ENCODE peak calls at places on chromosome 20, in seven cellular contexts. N is SK-N-SH; W is tibial nerve; M is ovary; S is CD4-positive, alpha-beta T cell; P is AG04450; I is lung. V is an unnamed sample.

GRCh38 chr20:20396794-20397193 is 28.9 kb downstream of the INSM1 start:
- DNase-seq in N (no peak), W (no peak), M (no peak), S (no peak), P (no peak), I (no peak), V (no peak)

GRCh38 chr20:47857994-47858557 is 72.8 kb upstream of the SULF2 start:
- DNase-seq in N (no peak), W (peak; percentile 16), M (peak; percentile 44), S (no peak), P (no peak), I (no peak), V (no peak)

GRCh38 chr20:19098806-19099578 is 113.5 kb upstream of the SLC24A3 start:
- DNase-seq in N (no peak), W (no peak), M (no peak), S (no peak), P (no peak), I (no peak), V (no peak)

GRCh38 chr20:58550661-58551060 is 35.5 kb upstream of the APCDD1L start:
- DNase-seq in N (peak; percentile 60), W (no peak), M (no peak), S (no peak), P (peak; percentile 80), I (no peak), V (peak; percentile 77)

GRCh38 chr20:47629907-47630306 is 128.2 kb downstream of the NCOA3 start:
- DNase-seq in N (peak; percentile 21), W (no peak), M (no peak), S (no peak), P (no peak), I (no peak), V (no peak)

GRCh38 chr20:3209946-3210317 is 634 bp downstream of the ITPA start:
- DNase-seq in N (no peak), W (no peak), M (no peak), S (no peak), P (no peak), I (no peak), V (peak; percentile 4)

GRCh38 chr20:50467618-50468373 is 42.4 kb upstream of the PTPN1 start:
- DNase-seq in N (peak; percentile 57), W (no peak), M (no peak), S (no peak), P (no peak), I (peak; percentile 65), V (peak; percentile 59)

GRCh38 chr20:208937-209566 is 18.0 kb upstream of the DEFB129 start:
- DNase-seq in N (peak; percentile 41), W (no peak), M (no peak), S (peak; percentile 13), P (peak; percentile 45), I (no peak), V (peak; percentile 65)

GRCh38 chr20:11261533-11262000 is 587.8 kb upstream of the JAG1 start:
- DNase-seq in N (no peak), W (no peak), M (no peak), S (no peak), P (peak; percentile 59), I (no peak), V (peak; percentile 93)

GRCh38 chr20:50820515-50821256 is 25.8 kb downstream of the BCAS4 start:
- DNase-seq in N (no peak), W (no peak), M (no peak), S (no peak), P (no peak), I (no peak), V (no peak)

GRCh38 chr20:37968726-37969401 is 64.4 kb downstream of the TTI1 start:
- DNase-seq in N (no peak), W (no peak), M (no peak), S (no peak), P (no peak), I (no peak), V (peak; percentile 21)

GRCh38 chr20:57467742-57468141 is 57.2 kb downstream of the CTCFL start:
- DNase-seq in N (no peak), W (no peak), M (no peak), S (no peak), P (no peak), I (no peak), V (no peak)

GRCh38 chr20:57794600-57795346 is 85.0 kb upstream of the PMEPA1 start:
- DNase-seq in N (no peak), W (no peak), M (no peak), S (no peak), P (no peak), I (no peak), V (no peak)

GRCh38 chr20:19813839-19814238 is 55.8 kb downstream of the RIN2 start:
- DNase-seq in N (no peak), W (no peak), M (no peak), S (no peak), P (no peak), I (no peak), V (no peak)

DNA sequence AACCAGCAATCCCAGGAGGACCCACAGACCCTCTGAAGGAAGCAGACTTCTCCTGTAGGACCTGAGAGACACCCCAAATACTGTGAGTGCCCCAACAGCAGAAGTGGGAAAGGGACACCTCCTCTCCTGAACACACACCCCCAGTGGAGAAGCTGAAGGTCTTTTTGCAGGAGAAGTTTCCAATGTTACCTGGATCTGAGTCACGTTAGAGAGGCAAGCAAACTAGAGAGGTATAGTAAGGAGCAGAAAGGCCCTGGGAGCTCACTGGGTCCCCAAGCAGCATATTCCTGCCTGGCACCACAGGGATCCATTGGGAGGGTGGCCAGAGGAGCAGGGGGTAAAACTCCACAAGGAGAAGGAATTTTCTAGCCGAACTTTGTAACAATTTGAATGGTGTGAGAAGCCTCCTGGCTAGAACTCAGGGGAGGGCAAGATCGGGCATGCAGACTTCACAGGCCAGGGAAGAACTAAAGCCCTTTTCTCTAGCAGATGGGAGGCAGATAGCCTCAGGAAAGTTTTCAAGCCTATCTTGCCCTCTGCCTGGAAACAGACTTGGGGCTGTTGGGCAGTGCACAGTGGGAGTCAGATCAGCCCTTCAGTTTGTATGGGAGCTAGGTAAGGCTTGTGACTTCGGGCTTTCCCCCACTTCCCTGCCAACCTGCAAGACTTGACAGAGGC is 68.2 kb upstream of the SSTR4 start:
- DNase-seq in N (no peak), W (no peak), M (no peak), S (no peak), P (no peak), I (no peak), V (no peak)
- H3K27ac ChIP-seq in N (no peak overlapping the region), W (no peak overlapping the region), M (no peak overlapping the region), S (no peak overlapping the region), P (no peak overlapping the region), I (no peak overlapping the region), V (no peak overlapping the region)

GRCh38 chr20:40262219-40262618 is 426.8 kb downstream of the MAFB start:
- DNase-seq in N (peak; percentile 27), W (no peak), M (no peak), S (no peak), P (no peak), I (no peak), V (no peak)

GRCh38 chr20:40268321-40269075 is 420.5 kb downstream of the MAFB start:
- DNase-seq in N (no peak), W (no peak), M (no peak), S (no peak), P (no peak), I (no peak), V (no peak)

DNA sequence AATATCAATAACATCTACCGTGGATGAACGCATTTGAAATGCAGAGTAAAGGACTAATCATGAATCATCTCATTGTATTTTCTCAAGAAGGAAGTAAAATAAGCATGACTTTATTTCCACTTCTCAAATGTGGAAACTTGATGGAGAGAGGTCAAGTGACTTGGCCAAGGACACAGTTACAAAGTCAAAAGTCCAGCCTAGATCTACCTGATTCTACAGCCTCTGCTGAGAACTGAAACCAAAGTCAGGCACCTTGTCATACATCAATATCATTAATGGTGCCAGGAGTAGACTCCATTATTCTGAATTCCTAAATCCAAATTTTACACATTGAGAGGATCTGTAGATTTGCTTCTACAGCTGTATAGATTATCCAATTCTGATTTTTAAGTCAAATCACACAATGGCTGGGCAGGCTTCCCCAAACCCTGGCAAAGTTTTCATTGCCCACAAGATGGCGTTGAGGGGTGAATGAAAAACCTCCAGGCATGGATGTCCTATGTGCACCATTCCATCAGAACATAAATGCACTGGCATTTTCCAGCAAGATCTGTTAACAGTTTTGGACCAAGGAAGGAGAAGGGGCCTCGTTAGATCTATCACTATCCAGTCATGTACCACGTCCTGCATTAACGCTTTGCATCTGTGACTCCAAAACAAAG is 423.0 kb downstream of the MAFB start:
- DNase-seq in N (peak; percentile 35), W (no peak), M (no peak), S (no peak), P (no peak), I (peak; percentile 35), V (peak; percentile 19)
- TF ChIP-seq CTCF in N (peak; percentile 57), W (no peak), M (no peak), S (no peak), P (peak; percentile 39), I (peak; percentile 7), V (peak; percentile 70)

GRCh38 chr20:53925651-53926401 is 144.6 kb downstream of the BCAS1 start:
- DNase-seq in N (no peak), W (no peak), M (no peak), S (no peak), P (no peak), I (no peak), V (no peak)

GRCh38 chr20:53923745-53924369 is 146.5 kb downstream of the BCAS1 start:
- DNase-seq in N (no peak), W (no peak), M (no peak), S (no peak), P (no peak), I (no peak), V (no peak)

GRCh38 chr20:53927990-53928389 is 142.4 kb downstream of the BCAS1 start:
- DNase-seq in N (no peak), W (no peak), M (no peak), S (no peak), P (no peak), I (no peak), V (no peak)

GRCh38 chr20:53929399-53929798 is 141.0 kb downstream of the BCAS1 start:
- DNase-seq in N (no peak), W (no peak), M (no peak), S (no peak), P (no peak), I (no peak), V (no peak)

GRCh38 chr20:53926428-53927028 is 143.9 kb downstream of the BCAS1 start:
- DNase-seq in N (no peak), W (no peak), M (no peak), S (no peak), P (no peak), I (no peak), V (peak; percentile 91)
- H3K27ac ChIP-seq in N (peak overlapping the region; percentile 73), W (peak overlapping the region; percentile 73), M (no peak overlapping the region), S (no peak overlapping the region), P (peak overlapping the region; percentile 71), I (no peak overlapping the region), V (peak overlapping the region; percentile 74)

GRCh38 chr20:61875996-61876395 is 189.7 kb downstream of the TAF4 start:
- DNase-seq in N (no peak), W (no peak), M (no peak), S (no peak), P (no peak), I (no peak), V (no peak)

GRCh38 chr20:61872371-61872900 is 193.2 kb downstream of the TAF4 start:
- DNase-seq in N (no peak), W (no peak), M (no peak), S (no peak), P (no peak), I (no peak), V (no peak)

GRCh38 chr20:61875221-61875885 is 190.3 kb downstream of the TAF4 start:
- DNase-seq in N (peak; percentile 45), W (no peak), M (no peak), S (no peak), P (no peak), I (no peak), V (no peak)

GRCh38 chr20:61873651-61874420 is 191.8 kb downstream of the TAF4 start:
- DNase-seq in N (no peak), W (no peak), M (no peak), S (no peak), P (no peak), I (no peak), V (no peak)

GRCh38 chr20:61874421-61875068 is 191.1 kb downstream of the TAF4 start:
- DNase-seq in N (no peak), W (no peak), M (no peak), S (no peak), P (no peak), I (no peak), V (no peak)
- TF ChIP-seq CTCF in N (no peak), W (no peak), M (no peak), S (no peak), P (no peak), I (no peak), V (peak; percentile 36)

V was measured in brain microvascular endothelial cell.